ENCODE peak calls at places on chromosome 19, in five cellular contexts. Q is pancreas, Y is colonic mucosa, R is A549, A is nephron progenitor cell. F is an unnamed sample.

GRCh38 chr19:38545596-38545995 is 72.2 kb downstream of the MAP4K1 start:
- DNase-seq in Q (no peak), R (no peak), Y (no peak), A (no peak), F (no peak)

GRCh38 chr19:2926341-2927031 is 18.3 kb downstream of the ZNF77 start:
- DNase-seq in Y (no peak), Q (no peak), R (no peak), A (no peak), F (no peak)

GRCh38 chr19:1254530-1255185 is 6.3 kb downstream of the MIDN start:
- DNase-seq in Y (no peak), Q (no peak), R (no peak), A (no peak), F (no peak)

GRCh38 chr19:40630571-40631160 is 29.5 kb downstream of the LTBP4 start:
- DNase-seq in Q (no peak), A (no peak), Y (no peak), R (no peak), F (no peak)

GRCh38 chr19:42111384-42111783 is 20.9 kb downstream of the POU2F2 start:
- DNase-seq in R (no peak), Q (no peak), A (no peak), Y (no peak), F (no peak)

GRCh38 chr19:50252111-50252886 is 48.9 kb downstream of the MYH14 start:
- DNase-seq in Y (peak; percentile 35), R (peak; percentile 58), A (peak; percentile 66), Q (no peak), F (no peak)

GRCh38 chr19:11261902-11262839 is at the start of gene DOCK6:
- DNase-seq in Q (peak; percentile 83), R (no peak), A (peak; percentile 70), Y (peak; percentile 58), F (no peak)

GRCh38 chr19:6223461-6224307 is 56.1 kb downstream of the MLLT1 start:
- DNase-seq in A (no peak), Q (peak; percentile 75), R (no peak), Y (no peak), F (peak; percentile 45)

GRCh38 chr19:40444181-40445005 is at the start of gene SERTAD3:
- DNase-seq in A (peak; percentile 98), R (peak; percentile 99), Q (peak; percentile 99), Y (peak; percentile 98), F (peak; percentile 97)

GRCh38 chr19:40549007-40549708 is 27.5 kb upstream of the SHKBP1 start:
- DNase-seq in Q (peak; percentile 83), Y (peak; percentile 61), A (peak; percentile 92), R (peak; percentile 92), F (peak; percentile 37)

GRCh38 chr19:54551950-54552912 is 21.4 kb upstream of the LILRA2 start:
- DNase-seq in A (no peak), Y (peak; percentile 27), R (no peak), Q (no peak), F (peak; percentile 12)

GRCh38 chr19:53503126-53503525 is 34.8 kb upstream of the ZNF331 start:
- DNase-seq in R (no peak), Y (no peak), Q (no peak), A (no peak), F (no peak)

GRCh38 chr19:11142528-11143171 is 12.9 kb downstream of the SPC24 start:
- DNase-seq in Y (peak; percentile 74), R (peak; percentile 91), Q (peak; percentile 81), A (peak; percentile 40), F (peak; percentile 92)

GRCh38 chr19:39179754-39180153 is 17.0 kb upstream of the NCCRP1 start:
- DNase-seq in Q (no peak), Y (no peak), R (no peak), A (no peak), F (no peak)

GRCh38 chr19:55272142-55272541 is 7.8 kb downstream of the HSPBP1 start:
- DNase-seq in Q (no peak), R (no peak), A (no peak), Y (no peak), F (no peak)

GRCh38 chr19:2255982-2256685 is at the start of gene JSRP1:
- DNase-seq in Q (peak; percentile 56), A (no peak), R (no peak), Y (no peak), F (no peak)

GRCh38 chr19:16861875-16862274 is 26.9 kb upstream of the F2RL3 start:
- DNase-seq in A (no peak), Y (no peak), R (no peak), Q (no peak), F (no peak)

GRCh38 chr19:41535029-41535622 is 40.8 kb upstream of the CEACAM21 start:
- DNase-seq in Y (no peak), R (no peak), Q (no peak), A (no peak), F (no peak)

GRCh38 chr19:35143231-35143715 is at the start of gene FXYD7:
- DNase-seq in R (no peak), A (peak; percentile 56), Q (no peak), Y (no peak), F (no peak)

GRCh38 chr19:46913198-46913851 is 52.5 kb downstream of the ARHGAP35 start:
- DNase-seq in Q (no peak), A (no peak), R (no peak), Y (no peak), F (no peak)

GRCh38 chr19:15616627-15617270 is 1.7 kb downstream of the CYP4F8 start:
- DNase-seq in R (no peak), Q (no peak), A (no peak), Y (no peak), F (no peak)

GRCh38 chr19:737591-738093 is 13.3 kb upstream of the MISP start:
- DNase-seq in Y (peak; percentile 70), A (peak; percentile 71), R (peak; percentile 45), Q (peak; percentile 79), F (no peak)

DNA sequence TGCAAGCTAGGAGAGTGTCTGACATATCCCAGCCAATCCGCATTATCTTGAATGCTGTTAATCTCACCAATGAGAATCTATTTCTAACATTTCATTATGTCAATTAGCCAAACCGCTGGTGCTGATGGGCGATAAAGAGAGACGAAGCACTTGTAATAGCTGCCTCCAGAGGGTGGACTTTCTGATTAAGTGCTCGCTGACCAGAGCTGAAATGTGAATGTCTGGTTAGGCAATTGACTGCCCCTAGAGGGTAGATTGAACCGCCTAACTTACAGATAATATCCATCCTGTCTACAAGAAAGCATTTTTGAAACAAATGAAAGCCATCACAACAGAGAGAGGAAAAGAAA is 552 bp upstream of the GRWD1 start:
- DNase-seq in R (peak; percentile 93), Q (no peak), A (no peak), Y (no peak), F (no peak)
- TF ChIP-seq CTCF in R (peak; percentile 77), Q (no peak), A (peak; percentile 36), Y (peak; percentile 25), F (peak; percentile 40)

DNA sequence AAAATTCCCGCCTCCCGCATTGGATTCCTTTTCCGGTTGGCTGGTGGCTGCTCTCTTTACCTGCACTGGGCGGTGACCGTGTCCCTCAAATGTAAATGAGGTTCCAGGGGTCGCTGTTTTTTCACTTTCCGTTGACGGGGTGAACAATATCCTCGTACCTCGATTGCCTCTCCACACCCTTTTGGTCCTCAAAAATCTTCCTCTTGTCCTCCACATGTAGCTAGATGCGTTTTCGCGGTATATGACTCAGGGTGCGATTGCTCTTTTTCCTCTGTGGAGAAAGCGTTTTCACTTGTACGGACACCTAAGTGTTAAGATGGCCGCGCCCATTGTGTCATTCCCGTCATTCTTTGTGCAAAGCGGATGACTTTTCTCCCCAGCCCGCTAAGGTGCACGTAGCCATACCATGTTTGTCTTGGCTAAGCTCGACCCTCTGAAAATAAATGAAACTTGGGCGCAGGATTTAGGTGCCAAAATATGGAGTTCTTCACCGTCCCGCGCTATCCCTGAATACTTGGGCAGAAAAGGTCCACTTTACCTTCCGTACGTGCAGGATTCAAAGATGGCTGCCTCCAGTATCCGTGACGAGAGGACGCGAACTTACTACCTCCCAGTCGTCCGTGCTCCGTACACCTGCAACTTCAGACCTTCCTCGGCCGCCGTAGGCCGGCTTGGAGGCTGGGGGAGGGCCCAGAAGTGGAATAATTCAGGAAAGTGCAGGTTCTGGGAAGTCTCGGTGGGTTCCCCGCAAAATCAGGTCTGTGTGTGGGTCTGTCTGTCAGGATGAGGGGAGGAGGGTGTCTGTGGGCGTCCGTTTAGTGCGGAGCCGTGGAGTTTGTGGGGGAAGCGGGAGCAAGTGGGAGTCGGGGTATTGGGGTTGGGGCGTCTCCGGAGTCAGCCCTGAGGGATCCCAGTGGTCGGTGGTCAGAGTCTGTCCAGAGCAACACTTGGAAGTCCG is at the start of gene ZNF613:
- DNase-seq in R (peak; percentile 95), A (peak; percentile 76), Q (peak; percentile 87), Y (peak; percentile 94), F (peak; percentile 92)
- TF ChIP-seq CTCF in R (no peak), A (no peak), Q (no peak), Y (peak; percentile 11), F (peak; percentile 23)

GRCh38 chr19:33024398-33024797 is 40.3 kb downstream of the RHPN2 start:
- DNase-seq in A (no peak), Q (no peak), Y (no peak), R (no peak), F (no peak)

GRCh38 chr19:33022472-33023116 is 42.1 kb downstream of the RHPN2 start:
- DNase-seq in Y (no peak), Q (no peak), A (peak; percentile 23), R (no peak), F (no peak)
- TF ChIP-seq CTCF in Y (no peak), Q (no peak), A (no peak), R (peak; percentile 39), F (no peak)

DNA sequence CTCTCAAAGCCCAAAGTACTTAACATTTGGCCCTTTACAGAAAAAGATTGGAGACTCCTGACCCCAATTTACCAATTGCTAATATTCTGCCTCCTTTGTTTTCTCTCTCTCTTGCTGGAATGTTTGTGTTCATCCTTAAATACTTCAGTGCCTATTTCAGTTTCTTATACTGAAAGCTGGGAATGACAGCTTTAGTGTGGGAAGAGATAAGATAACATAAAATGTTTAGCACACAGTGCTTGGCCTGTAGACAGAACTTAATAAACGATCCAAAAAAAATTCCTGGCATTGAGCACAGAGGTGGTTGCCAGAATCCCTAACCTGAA is 3.0 kb upstream of the PLEKHF1 start:
- DNase-seq in A (no peak), R (no peak), Y (no peak), Q (no peak), F (no peak)
- TF ChIP-seq CTCF in A (no peak), R (no peak), Y (no peak), Q (no peak), F (no peak)

DNA sequence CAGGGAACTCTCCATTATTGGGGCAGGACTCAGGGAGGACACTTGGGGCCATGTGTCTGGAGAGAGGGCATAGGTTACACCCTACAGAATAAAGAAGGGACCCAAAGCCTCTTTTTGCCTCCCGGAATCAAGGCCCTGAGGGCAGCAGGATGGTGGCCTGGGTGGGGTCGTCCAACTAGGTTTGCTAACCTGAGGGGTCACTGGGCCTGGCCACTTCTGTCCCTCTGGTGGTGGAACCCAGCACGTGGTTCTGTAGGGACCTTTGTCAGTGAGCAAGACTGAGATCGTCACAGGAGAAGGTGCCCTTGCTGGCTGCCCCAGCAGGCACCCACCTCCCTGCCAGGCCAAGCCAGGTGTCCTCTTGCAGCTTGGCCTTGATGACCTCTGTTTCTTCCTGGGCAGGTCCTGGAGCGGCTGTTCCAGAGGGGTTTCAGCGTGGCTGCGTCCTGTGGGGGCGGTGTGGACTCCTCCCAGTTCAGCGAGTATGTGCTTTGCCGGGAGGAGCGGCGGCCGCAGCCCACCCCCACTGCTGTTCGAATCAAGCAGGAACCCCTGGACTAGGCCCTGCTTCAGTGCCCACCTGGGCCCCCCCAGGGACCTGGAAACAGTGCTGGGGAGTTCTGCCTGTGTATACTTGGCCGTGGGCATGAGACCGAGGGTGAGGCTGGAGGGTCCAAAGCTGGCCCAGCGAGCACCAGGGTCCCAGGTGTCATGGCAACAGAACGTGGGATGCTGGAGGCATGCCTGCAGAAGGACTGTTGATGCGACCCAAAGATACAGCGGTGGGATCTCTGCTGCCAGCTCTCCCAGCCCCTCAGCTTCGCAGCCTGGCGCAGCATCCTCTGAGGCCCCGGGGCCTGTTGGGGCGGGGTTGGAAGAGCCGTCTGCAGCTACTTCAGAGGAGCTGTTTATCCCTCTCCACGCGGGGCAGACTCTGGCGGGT is 16.0 kb downstream of the KCTD15 start:
- DNase-seq in Y (no peak), R (no peak), Q (peak; percentile 41), A (no peak), F (no peak)
- TF ChIP-seq CTCF in Y (no peak), R (no peak), Q (no peak), A (no peak), F (no peak)

F was measured in heart right ventricle.